ENCODE peak calls at places on chromosome 10, in ten cellular contexts. C is fibroblast of lung; A is NCI-H187; G is Right ventricle myocardium inferior; D is NCI-H774; Q is BE2C; P is stimulated activated CD4-positive, alpha-beta T cell treated with anti-CD3 and anti-CD28 coated beads, Interleukin-2, amount 100 ng/mL, for 24 hours; W is psoas muscle; K is EL; Y is T47D. Z is an unnamed sample.

GRCh38 chr10:83375274-83375673 is 764.0 kb upstream of the GHITM start:
- DNase-seq in C (no peak), A (no peak), G (no peak), D (no peak), Q (no peak), P (no peak), W (no peak), K (no peak), Y (no peak), Z (no peak)

GRCh38 chr10:125159932-125160855 is at the start of gene CTBP2:
- DNase-seq in C (peak), A (no peak), G (peak), D (no peak), Q (peak), P (no peak), W (peak), K (peak), Y (peak), Z (no peak)

GRCh38 chr10:8056891-8057331 is 2.4 kb downstream of the GATA3 start:
- DNase-seq in C (no peak), A (no peak), G (no peak), D (no peak), Q (no peak), P (peak), W (no peak), K (no peak), Y (no peak), Z (no peak)

GRCh38 chr10:79146611-79147130 is 77.9 kb downstream of the ZMIZ1 start:
- DNase-seq in C (peak), A (no peak), G (peak), D (no peak), Q (no peak), P (no peak), W (peak), K (no peak), Y (no peak), Z (peak)

GRCh38 chr10:70106958-70107791 is 25.4 kb downstream of the AIFM2 start:
- DNase-seq in C (no peak), A (no peak), G (no peak), D (no peak), Q (peak), P (peak), W (no peak), K (no peak), Y (no peak), Z (no peak)

GRCh38 chr10:6069101-6069931 is 7.1 kb upstream of the IL2RA start:
- DNase-seq in C (no peak), A (no peak), G (no peak), D (no peak), Q (no peak), P (no peak), W (no peak), K (no peak), Y (no peak), Z (no peak)

GRCh38 chr10:69335063-69335587 is 56.8 kb downstream of the HK1 start:
- DNase-seq in C (peak), A (no peak), G (peak), D (no peak), Q (no peak), P (no peak), W (peak), K (no peak), Y (no peak), Z (no peak)

GRCh38 chr10:12800302-12800701 is 201.2 kb downstream of the CCDC3 start:
- DNase-seq in C (no peak), A (no peak), G (no peak), D (no peak), Q (no peak), P (no peak), W (no peak), K (no peak), Y (no peak), Z (no peak)

GRCh38 chr10:129005080-129005479 is 462.0 kb upstream of the MGMT start:
- DNase-seq in C (no peak), A (no peak), G (no peak), D (no peak), Q (no peak), P (no peak), W (no peak), K (no peak), Y (no peak), Z (no peak)

GRCh38 chr10:30034433-30035137 is 24.8 kb downstream of the JCAD start:
- DNase-seq in C (no peak), A (no peak), G (no peak), D (no peak), Q (no peak), P (no peak), W (no peak), K (no peak), Y (no peak), Z (no peak)

GRCh38 chr10:93894516-93895378 is 969 bp downstream of the SLC35G1 start:
- DNase-seq in C (peak), A (no peak), G (no peak), D (no peak), Q (no peak), P (no peak), W (no peak), K (peak), Y (no peak), Z (no peak)

GRCh38 chr10:102615361-102615760 is 28.9 kb upstream of the TRIM8 start:
- DNase-seq in C (no peak), A (no peak), G (no peak), D (no peak), Q (peak), P (no peak), W (peak), K (no peak), Y (no peak), Z (no peak)

GRCh38 chr10:4519691-4520402 is 306.2 kb upstream of the AKR1E2 start:
- DNase-seq in C (peak), A (no peak), G (no peak), D (no peak), Q (no peak), P (no peak), W (no peak), K (peak), Y (no peak), Z (no peak)

GRCh38 chr10:52706347-52707070 is 66.1 kb downstream of the MBL2 start:
- DNase-seq in C (no peak), A (no peak), G (no peak), D (no peak), Q (no peak), P (no peak), W (no peak), K (no peak), Y (no peak), Z (peak)

GRCh38 chr10:126430512-126430911 is 42.2 kb upstream of the ADAM12 start:
- DNase-seq in C (no peak), A (no peak), G (no peak), D (no peak), Q (no peak), P (no peak), W (no peak), K (no peak), Y (no peak), Z (no peak)

GRCh38 chr10:70728328-70728727 is 56.0 kb downstream of the ADAMTS14 start:
- DNase-seq in C (no peak), A (no peak), G (no peak), D (no peak), Q (no peak), P (no peak), W (no peak), K (no peak), Y (no peak), Z (no peak)

GRCh38 chr10:124680675-124681074 is 63.5 kb downstream of the FAM53B start:
- DNase-seq in C (peak), A (no peak), G (peak), D (no peak), Q (no peak), P (no peak), W (peak), K (peak), Y (no peak), Z (no peak)

GRCh38 chr10:22133640-22134624 is 83.9 kb downstream of the EBLN1 start:
- DNase-seq in C (peak), A (no peak), G (no peak), D (no peak), Q (no peak), P (no peak), W (no peak), K (no peak), Y (no peak), Z (no peak)

GRCh38 chr10:78175444-78175843 is 141.8 kb downstream of the RPS24 start:
- DNase-seq in C (no peak), A (no peak), G (no peak), D (no peak), Q (no peak), P (no peak), W (no peak), K (no peak), Y (no peak), Z (no peak)

GRCh38 chr10:79241990-79242619 is 105.2 kb upstream of the PPIF start:
- DNase-seq in C (peak), A (no peak), G (peak), D (no peak), Q (peak), P (peak), W (peak), K (peak), Y (peak), Z (no peak)

GRCh38 chr10:96612052-96612830 is 25.4 kb upstream of the TM9SF3 start:
- DNase-seq in C (no peak), A (no peak), G (no peak), D (no peak), Q (no peak), P (no peak), W (no peak), K (no peak), Y (no peak), Z (no peak)

GRCh38 chr10:98745645-98746044 is 298.9 kb upstream of the HPS1 start:
- DNase-seq in C (no peak), A (no peak), G (no peak), D (no peak), Q (no peak), P (no peak), W (no peak), K (no peak), Y (no peak), Z (no peak)

GRCh38 chr10:63889756-63890155 is 368.6 kb downstream of the REEP3 start:
- DNase-seq in C (no peak), A (no peak), G (no peak), D (no peak), Q (no peak), P (no peak), W (no peak), K (no peak), Y (no peak), Z (no peak)

GRCh38 chr10:6089334-6090219 is 743 bp downstream of the RBM17 start:
- DNase-seq in C (no peak), A (no peak), G (peak), D (no peak), Q (peak), P (peak), W (no peak), K (peak), Y (no peak), Z (no peak)

GRCh38 chr10:77317221-77317620 is 320.4 kb downstream of the KCNMA1 start:
- DNase-seq in C (no peak), A (no peak), G (no peak), D (no peak), Q (no peak), P (no peak), W (no peak), K (no peak), Y (no peak), Z (no peak)

GRCh38 chr10:78589687-78590086 is 479.1 kb upstream of the ZMIZ1 start:
- DNase-seq in C (no peak), A (no peak), G (no peak), D (no peak), Q (no peak), P (no peak), W (no peak), K (no peak), Y (peak), Z (no peak)

GRCh38 chr10:18197706-18198105 is 57.5 kb downstream of the CACNB2 start:
- DNase-seq in C (no peak), A (no peak), G (no peak), D (no peak), Q (no peak), P (no peak), W (no peak), K (no peak), Y (no peak), Z (no peak)

GRCh38 chr10:844552-844951 is 87.0 kb downstream of the LARP4B start:
- DNase-seq in C (peak), A (no peak), G (no peak), D (no peak), Q (no peak), P (no peak), W (peak), K (peak), Y (no peak), Z (peak)

GRCh38 chr10:119863951-119864565 is 8.6 kb downstream of the MCMBP start:
- DNase-seq in C (no peak), A (no peak), G (no peak), D (no peak), Q (no peak), P (no peak), W (no peak), K (no peak), Y (no peak), Z (no peak)

GRCh38 chr10:47054936-47055335 is 143.7 kb downstream of the PTPN20 start:
- DNase-seq in C (no peak), A (no peak), G (no peak), D (no peak), Q (no peak), P (no peak), W (no peak), K (no peak), Y (no peak), Z (no peak)

GRCh38 chr10:111112333-111112732 is 35.5 kb downstream of the ADRA2A start:
- DNase-seq in C (no peak), A (no peak), G (no peak), D (no peak), Q (no peak), P (no peak), W (no peak), K (no peak), Y (no peak), Z (no peak)

GRCh38 chr10:94133239-94133638 is 139.5 kb downstream of the PLCE1 start:
- DNase-seq in C (no peak), A (no peak), G (peak), D (no peak), Q (no peak), P (no peak), W (peak), K (peak), Y (peak), Z (peak)